ENCODE peak calls at places on chromosomes 16 and 17, in nine cellular contexts. One of them, this sample, is unnamed.

GRCh38 chr16:81405702-81406113 is 38.9 kb upstream of the CMIP start:
- DNase-seq in lower leg skin: no peak
- DNase-seq in GM10248: no peak
- DNase-seq in AG09309: peak; percentile 52
- DNase-seq in keratinocyte: peak; percentile 91
- DNase-seq in Calu3: peak; percentile 89
- DNase-seq in nephron progenitor cell: no peak
- DNase-seq in H9: peak; percentile 69
- DNase-seq in lower lobe of right lung: no peak
- DNase-seq in this sample: no peak

GRCh38 chr16:14562691-14563491 is 67.2 kb downstream of the PARN start:
- DNase-seq in lower leg skin: peak; percentile 55
- DNase-seq in GM10248: no peak
- DNase-seq in AG09309: peak; percentile 27
- DNase-seq in keratinocyte: peak; percentile 72
- DNase-seq in Calu3: peak; percentile 19
- DNase-seq in nephron progenitor cell: no peak
- DNase-seq in H9: no peak
- DNase-seq in lower lobe of right lung: no peak
- DNase-seq in this sample: no peak

GRCh38 chr17:55778389-55779118 is 27.7 kb downstream of the PCTP start:
- DNase-seq in lower leg skin: no peak
- DNase-seq in GM10248: no peak
- DNase-seq in AG09309: no peak
- DNase-seq in keratinocyte: no peak
- DNase-seq in Calu3: no peak
- DNase-seq in nephron progenitor cell: no peak
- DNase-seq in H9: no peak
- DNase-seq in lower lobe of right lung: no peak
- DNase-seq in this sample: no peak

GRCh38 chr16:71781741-71782140 is 26.9 kb downstream of the AP1G1 start:
- DNase-seq in lower leg skin: no peak
- DNase-seq in GM10248: no peak
- DNase-seq in AG09309: no peak
- DNase-seq in keratinocyte: no peak
- DNase-seq in Calu3: no peak
- DNase-seq in nephron progenitor cell: no peak
- DNase-seq in H9: no peak
- DNase-seq in lower lobe of right lung: no peak
- DNase-seq in this sample: no peak

GRCh38 chr17:57425903-57426574 is 169.7 kb downstream of the MSI2 start:
- DNase-seq in lower leg skin: no peak
- DNase-seq in GM10248: no peak
- DNase-seq in AG09309: no peak
- DNase-seq in keratinocyte: no peak
- DNase-seq in Calu3: no peak
- DNase-seq in nephron progenitor cell: no peak
- DNase-seq in H9: no peak
- DNase-seq in lower lobe of right lung: no peak
- DNase-seq in this sample: no peak

GRCh38 chr16:70723740-70724145 is 37.9 kb upstream of the MTSS2 start:
- DNase-seq in lower leg skin: no peak
- DNase-seq in GM10248: no peak
- DNase-seq in AG09309: no peak
- DNase-seq in keratinocyte: no peak
- DNase-seq in Calu3: no peak
- DNase-seq in nephron progenitor cell: no peak
- DNase-seq in H9: no peak
- DNase-seq in lower lobe of right lung: no peak
- DNase-seq in this sample: no peak

GRCh38 chr17:3794890-3795757 is 5.9 kb downstream of the ITGAE start:
- DNase-seq in lower leg skin: no peak
- DNase-seq in GM10248: no peak
- DNase-seq in AG09309: no peak
- DNase-seq in keratinocyte: no peak
- DNase-seq in Calu3: no peak
- DNase-seq in nephron progenitor cell: no peak
- DNase-seq in H9: no peak
- DNase-seq in lower lobe of right lung: no peak
- DNase-seq in this sample: peak; percentile 94

GRCh38 chr17:50314456-50315011 is 31.4 kb upstream of the XYLT2 start:
- DNase-seq in lower leg skin: no peak
- DNase-seq in GM10248: no peak
- DNase-seq in AG09309: no peak
- DNase-seq in keratinocyte: no peak
- DNase-seq in Calu3: no peak
- DNase-seq in nephron progenitor cell: no peak
- DNase-seq in H9: no peak
- DNase-seq in lower lobe of right lung: no peak
- DNase-seq in this sample: no peak

GRCh38 chr16:22204091-22204655 is 1.9 kb upstream of the EEF2K start:
- DNase-seq in lower leg skin: no peak
- DNase-seq in GM10248: no peak
- DNase-seq in AG09309: no peak
- DNase-seq in keratinocyte: no peak
- DNase-seq in Calu3: no peak
- DNase-seq in nephron progenitor cell: no peak
- DNase-seq in H9: no peak
- DNase-seq in lower lobe of right lung: no peak
- DNase-seq in this sample: no peak

GRCh38 chr17:7632492-7632894 is 2.6 kb downstream of the SHBG start:
- DNase-seq in lower leg skin: no peak
- DNase-seq in GM10248: peak; percentile 71
- DNase-seq in AG09309: no peak
- DNase-seq in keratinocyte: no peak
- DNase-seq in Calu3: peak; percentile 25
- DNase-seq in nephron progenitor cell: no peak
- DNase-seq in H9: peak; percentile 82
- DNase-seq in lower lobe of right lung: peak; percentile 48
- DNase-seq in this sample: no peak

GRCh38 chr17:74605361-74605760 is 13.3 kb upstream of the CD300LD start:
- DNase-seq in lower leg skin: peak; percentile 76
- DNase-seq in GM10248: no peak
- DNase-seq in AG09309: peak; percentile 47
- DNase-seq in keratinocyte: peak; percentile 48
- DNase-seq in Calu3: no peak
- DNase-seq in nephron progenitor cell: no peak
- DNase-seq in H9: no peak
- DNase-seq in lower lobe of right lung: no peak
- DNase-seq in this sample: no peak

GRCh38 chr16:57828272-57829161 is 26.2 kb upstream of the KIFC3 start:
- DNase-seq in lower leg skin: no peak
- DNase-seq in GM10248: no peak
- DNase-seq in AG09309: no peak
- DNase-seq in keratinocyte: no peak
- DNase-seq in Calu3: no peak
- DNase-seq in nephron progenitor cell: no peak
- DNase-seq in H9: no peak
- DNase-seq in lower lobe of right lung: no peak
- DNase-seq in this sample: no peak
- TF ChIP-seq CTCF in lower leg skin: no peak
- TF ChIP-seq CTCF in GM10248: no peak
- TF ChIP-seq CTCF in AG09309: no peak
- TF ChIP-seq CTCF in keratinocyte: peak; percentile 14
- TF ChIP-seq CTCF in Calu3: no peak
- TF ChIP-seq CTCF in nephron progenitor cell: no peak
- TF ChIP-seq CTCF in H9: peak; percentile 51
- TF ChIP-seq CTCF in lower lobe of right lung: no peak
- TF ChIP-seq CTCF in this sample: peak; percentile 15

GRCh38 chr17:40072481-40073346 is 9.9 kb downstream of the THRA start:
- DNase-seq in lower leg skin: no peak
- DNase-seq in GM10248: no peak
- DNase-seq in AG09309: no peak
- DNase-seq in keratinocyte: no peak
- DNase-seq in Calu3: peak; percentile 81
- DNase-seq in nephron progenitor cell: no peak
- DNase-seq in H9: peak; percentile 33
- DNase-seq in lower lobe of right lung: no peak
- DNase-seq in this sample: no peak
- TF ChIP-seq CTCF in lower leg skin: no peak
- TF ChIP-seq CTCF in GM10248: no peak
- TF ChIP-seq CTCF in AG09309: no peak
- TF ChIP-seq CTCF in keratinocyte: no peak
- TF ChIP-seq CTCF in Calu3: no peak
- TF ChIP-seq CTCF in nephron progenitor cell: no peak
- TF ChIP-seq CTCF in H9: no peak
- TF ChIP-seq CTCF in lower lobe of right lung: no peak
- TF ChIP-seq CTCF in this sample: no peak

DNA sequence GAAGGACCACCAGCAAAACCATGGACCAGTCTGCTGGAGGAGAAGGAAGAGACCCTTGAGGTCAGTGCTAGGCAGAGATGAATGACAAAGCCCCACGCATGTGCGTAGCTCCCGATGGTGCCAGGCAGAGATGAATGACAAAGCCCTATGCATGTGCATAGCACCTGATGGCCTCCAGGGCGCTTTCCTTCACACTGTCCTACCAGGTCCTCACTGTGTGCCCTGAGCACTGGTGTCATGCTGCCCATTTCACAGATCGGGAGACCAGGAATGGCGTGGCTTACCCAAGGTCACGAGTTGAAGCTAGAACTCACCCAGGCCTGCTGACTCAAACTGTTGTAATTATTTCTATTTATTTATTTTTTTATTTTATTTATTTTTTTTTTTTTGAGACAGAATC is 149.6 kb downstream of the KATNIP start:
- DNase-seq in lower leg skin: no peak
- DNase-seq in GM10248: no peak
- DNase-seq in AG09309: no peak
- DNase-seq in keratinocyte: no peak
- DNase-seq in Calu3: no peak
- DNase-seq in nephron progenitor cell: no peak
- DNase-seq in H9: peak; percentile 48
- DNase-seq in lower lobe of right lung: no peak
- DNase-seq in this sample: peak; percentile 57
- TF ChIP-seq CTCF in lower leg skin: no peak
- TF ChIP-seq CTCF in GM10248: no peak
- TF ChIP-seq CTCF in AG09309: no peak
- TF ChIP-seq CTCF in keratinocyte: no peak
- TF ChIP-seq CTCF in Calu3: no peak
- TF ChIP-seq CTCF in nephron progenitor cell: no peak
- TF ChIP-seq CTCF in H9: peak; percentile 31
- TF ChIP-seq CTCF in lower lobe of right lung: no peak
- TF ChIP-seq CTCF in this sample: no peak

DNA sequence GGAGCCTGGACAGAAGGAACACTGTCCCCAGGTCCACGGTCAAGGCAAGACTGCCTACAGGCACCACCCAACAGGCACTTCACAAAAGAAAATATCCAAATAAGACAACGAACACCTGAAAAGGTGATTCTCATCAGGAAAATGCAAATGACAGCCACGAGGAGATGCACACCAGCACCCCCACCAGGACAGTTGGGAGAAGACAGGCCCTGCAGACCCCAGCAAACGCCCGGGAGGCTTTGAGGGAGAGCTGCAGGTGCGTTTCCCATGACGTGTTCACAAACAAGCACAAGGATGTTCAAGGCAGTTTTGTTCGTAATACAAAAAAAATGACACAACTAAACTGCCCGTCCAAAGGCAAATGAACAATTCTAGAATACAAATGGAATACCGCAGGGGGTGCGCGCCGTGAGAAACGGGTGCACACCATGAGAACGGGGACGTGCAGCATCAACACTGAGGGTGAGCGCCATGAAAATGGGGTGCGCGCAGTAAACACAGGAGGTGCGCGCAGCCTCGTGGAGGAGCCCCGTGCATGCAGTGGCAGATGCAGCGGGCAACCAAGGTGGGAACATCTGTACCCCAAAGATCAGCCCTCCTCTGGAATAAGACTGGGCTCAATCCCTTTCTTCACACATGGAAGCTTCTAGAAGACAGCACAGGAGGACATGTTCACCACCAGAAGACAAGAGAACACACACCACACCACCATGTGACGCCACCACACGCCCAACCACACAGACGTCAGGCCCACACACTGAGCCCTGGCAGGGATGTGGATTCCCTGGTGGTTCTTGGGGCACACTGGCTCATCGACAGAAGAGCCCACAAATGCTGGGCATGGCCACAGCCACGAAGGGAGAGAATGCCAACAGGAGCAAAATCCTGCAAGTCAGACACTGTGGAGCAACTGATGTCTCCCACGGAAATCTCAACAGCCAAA is 91.2 kb downstream of the ZNF778 start:
- DNase-seq in lower leg skin: no peak
- DNase-seq in GM10248: no peak
- DNase-seq in AG09309: no peak
- DNase-seq in keratinocyte: no peak
- DNase-seq in Calu3: peak; percentile 37
- DNase-seq in nephron progenitor cell: no peak
- DNase-seq in H9: peak; percentile 72
- DNase-seq in lower lobe of right lung: no peak
- DNase-seq in this sample: no peak
- TF ChIP-seq CTCF in lower leg skin: no peak
- TF ChIP-seq CTCF in GM10248: no peak
- TF ChIP-seq CTCF in AG09309: peak; percentile 48
- TF ChIP-seq CTCF in keratinocyte: peak; percentile 48
- TF ChIP-seq CTCF in Calu3: peak; percentile 51
- TF ChIP-seq CTCF in nephron progenitor cell: peak; percentile 39
- TF ChIP-seq CTCF in H9: peak; percentile 78
- TF ChIP-seq CTCF in lower lobe of right lung: peak; percentile 50
- TF ChIP-seq CTCF in this sample: peak; percentile 73

This sample was measured in chondrocyte.